ENCODE peak calls at places on chromosomes 5 and 9, in nine cellular contexts. One of them, this sample, is unnamed.

GRCh38 chr9:105021917-105022316 is 94.0 kb upstream of the ABCA1 start:
- DNase-seq in prostate gland: no peak
- DNase-seq in NB4: no peak
- DNase-seq in body of pancreas: no peak
- DNase-seq in nephron progenitor cell: no peak
- DNase-seq in HCT116: no peak
- DNase-seq in epithelial cell of esophagus: no peak
- DNase-seq in endothelial cell: no peak
- DNase-seq in A549: no peak
- DNase-seq in this sample: no peak

GRCh38 chr9:13181652-13182051 is 97.8 kb downstream of the MPDZ start:
- DNase-seq in prostate gland: no peak
- DNase-seq in NB4: no peak
- DNase-seq in body of pancreas: no peak
- DNase-seq in nephron progenitor cell: no peak
- DNase-seq in HCT116: no peak
- DNase-seq in epithelial cell of esophagus: peak
- DNase-seq in endothelial cell: no peak
- DNase-seq in A549: peak
- DNase-seq in this sample: no peak

GRCh38 chr5:134995850-134996402 is 28.2 kb downstream of the CATSPER3 start:
- DNase-seq in prostate gland: no peak
- DNase-seq in NB4: no peak
- DNase-seq in body of pancreas: no peak
- DNase-seq in nephron progenitor cell: no peak
- DNase-seq in HCT116: no peak
- DNase-seq in epithelial cell of esophagus: no peak
- DNase-seq in endothelial cell: no peak
- DNase-seq in A549: no peak
- DNase-seq in this sample: no peak

GRCh38 chr9:69946800-69947437 is 96.7 kb upstream of the MAMDC2 start:
- DNase-seq in prostate gland: no peak
- DNase-seq in NB4: peak
- DNase-seq in body of pancreas: no peak
- DNase-seq in nephron progenitor cell: no peak
- DNase-seq in HCT116: peak
- DNase-seq in epithelial cell of esophagus: peak
- DNase-seq in endothelial cell: no peak
- DNase-seq in A549: peak
- DNase-seq in this sample: no peak

GRCh38 chr9:81716409-81716808 is 27.1 kb upstream of the TLE1 start:
- DNase-seq in prostate gland: no peak
- DNase-seq in NB4: no peak
- DNase-seq in body of pancreas: no peak
- DNase-seq in nephron progenitor cell: no peak
- DNase-seq in HCT116: no peak
- DNase-seq in epithelial cell of esophagus: peak
- DNase-seq in endothelial cell: no peak
- DNase-seq in A549: no peak
- DNase-seq in this sample: no peak

GRCh38 chr9:124616961-124617360 is 109.8 kb upstream of the NR5A1 start:
- DNase-seq in prostate gland: no peak
- DNase-seq in NB4: no peak
- DNase-seq in body of pancreas: no peak
- DNase-seq in nephron progenitor cell: no peak
- DNase-seq in HCT116: no peak
- DNase-seq in epithelial cell of esophagus: no peak
- DNase-seq in endothelial cell: no peak
- DNase-seq in A549: no peak
- DNase-seq in this sample: no peak

GRCh38 chr9:33628865-33629410 is 104.9 kb downstream of the ANKRD18B start:
- DNase-seq in prostate gland: no peak
- DNase-seq in NB4: no peak
- DNase-seq in body of pancreas: no peak
- DNase-seq in nephron progenitor cell: no peak
- DNase-seq in HCT116: no peak
- DNase-seq in epithelial cell of esophagus: no peak
- DNase-seq in endothelial cell: no peak
- DNase-seq in A549: no peak
- DNase-seq in this sample: peak

GRCh38 chr9:12777149-12778010 is 2.6 kb downstream of the LURAP1L start:
- DNase-seq in prostate gland: no peak
- DNase-seq in NB4: no peak
- DNase-seq in body of pancreas: no peak
- DNase-seq in nephron progenitor cell: no peak
- DNase-seq in HCT116: no peak
- DNase-seq in epithelial cell of esophagus: no peak
- DNase-seq in endothelial cell: no peak
- DNase-seq in A549: no peak
- DNase-seq in this sample: no peak

GRCh38 chr9:131743501-131743900 is 3.6 kb upstream of the RAPGEF1 start:
- DNase-seq in prostate gland: no peak
- DNase-seq in NB4: no peak
- DNase-seq in body of pancreas: no peak
- DNase-seq in nephron progenitor cell: no peak
- DNase-seq in HCT116: no peak
- DNase-seq in epithelial cell of esophagus: peak
- DNase-seq in endothelial cell: no peak
- DNase-seq in A549: no peak
- DNase-seq in this sample: no peak

GRCh38 chr9:4937436-4937835 is 47.6 kb upstream of the JAK2 start:
- DNase-seq in prostate gland: no peak
- DNase-seq in NB4: peak
- DNase-seq in body of pancreas: no peak
- DNase-seq in nephron progenitor cell: no peak
- DNase-seq in HCT116: no peak
- DNase-seq in epithelial cell of esophagus: no peak
- DNase-seq in endothelial cell: no peak
- DNase-seq in A549: no peak
- DNase-seq in this sample: peak

GRCh38 chr9:16352791-16353401 is 517.6 kb downstream of the BNC2 start:
- DNase-seq in prostate gland: no peak
- DNase-seq in NB4: no peak
- DNase-seq in body of pancreas: no peak
- DNase-seq in nephron progenitor cell: no peak
- DNase-seq in HCT116: no peak
- DNase-seq in epithelial cell of esophagus: peak
- DNase-seq in endothelial cell: no peak
- DNase-seq in A549: no peak
- DNase-seq in this sample: no peak

GRCh38 chr9:13960011-13960765 is 353.8 kb downstream of the NFIB start:
- DNase-seq in prostate gland: no peak
- DNase-seq in NB4: no peak
- DNase-seq in body of pancreas: no peak
- DNase-seq in nephron progenitor cell: no peak
- DNase-seq in HCT116: no peak
- DNase-seq in epithelial cell of esophagus: no peak
- DNase-seq in endothelial cell: no peak
- DNase-seq in A549: no peak
- DNase-seq in this sample: no peak

GRCh38 chr5:92222449-92222848 is 839.3 kb upstream of the ARRDC3 start:
- DNase-seq in prostate gland: no peak
- DNase-seq in NB4: no peak
- DNase-seq in body of pancreas: no peak
- DNase-seq in nephron progenitor cell: no peak
- DNase-seq in HCT116: peak
- DNase-seq in epithelial cell of esophagus: no peak
- DNase-seq in endothelial cell: no peak
- DNase-seq in A549: peak
- DNase-seq in this sample: no peak

GRCh38 chr5:157670662-157671591 is at the start of gene C5orf52:
- DNase-seq in prostate gland: peak
- DNase-seq in NB4: peak
- DNase-seq in body of pancreas: peak
- DNase-seq in nephron progenitor cell: peak
- DNase-seq in HCT116: no peak
- DNase-seq in epithelial cell of esophagus: peak
- DNase-seq in endothelial cell: peak
- DNase-seq in A549: peak
- DNase-seq in this sample: peak

GRCh38 chr5:124337996-124338395 is 408.4 kb downstream of the ZNF608 start:
- DNase-seq in prostate gland: no peak
- DNase-seq in NB4: no peak
- DNase-seq in body of pancreas: no peak
- DNase-seq in nephron progenitor cell: no peak
- DNase-seq in HCT116: no peak
- DNase-seq in epithelial cell of esophagus: no peak
- DNase-seq in endothelial cell: no peak
- DNase-seq in A549: no peak
- DNase-seq in this sample: no peak

GRCh38 chr5:38478166-38478565 is 78.3 kb downstream of the LIFR start:
- DNase-seq in prostate gland: no peak
- DNase-seq in NB4: no peak
- DNase-seq in body of pancreas: no peak
- DNase-seq in nephron progenitor cell: no peak
- DNase-seq in HCT116: no peak
- DNase-seq in epithelial cell of esophagus: no peak
- DNase-seq in endothelial cell: no peak
- DNase-seq in A549: no peak
- DNase-seq in this sample: no peak

GRCh38 chr5:74684900-74685851 is at the start of gene HEXB:
- DNase-seq in prostate gland: peak
- DNase-seq in NB4: peak
- DNase-seq in body of pancreas: peak
- DNase-seq in nephron progenitor cell: peak
- DNase-seq in HCT116: peak
- DNase-seq in epithelial cell of esophagus: peak
- DNase-seq in endothelial cell: peak
- DNase-seq in A549: peak
- DNase-seq in this sample: peak
- TF ChIP-seq CTCF in prostate gland: no peak
- TF ChIP-seq CTCF in NB4: no peak
- TF ChIP-seq CTCF in body of pancreas: peak
- TF ChIP-seq CTCF in nephron progenitor cell: no peak
- TF ChIP-seq CTCF in HCT116: no peak
- TF ChIP-seq CTCF in epithelial cell of esophagus: no peak
- TF ChIP-seq CTCF in endothelial cell: no peak
- TF ChIP-seq CTCF in A549: no peak
- TF ChIP-seq CTCF in this sample: no peak

DNA sequence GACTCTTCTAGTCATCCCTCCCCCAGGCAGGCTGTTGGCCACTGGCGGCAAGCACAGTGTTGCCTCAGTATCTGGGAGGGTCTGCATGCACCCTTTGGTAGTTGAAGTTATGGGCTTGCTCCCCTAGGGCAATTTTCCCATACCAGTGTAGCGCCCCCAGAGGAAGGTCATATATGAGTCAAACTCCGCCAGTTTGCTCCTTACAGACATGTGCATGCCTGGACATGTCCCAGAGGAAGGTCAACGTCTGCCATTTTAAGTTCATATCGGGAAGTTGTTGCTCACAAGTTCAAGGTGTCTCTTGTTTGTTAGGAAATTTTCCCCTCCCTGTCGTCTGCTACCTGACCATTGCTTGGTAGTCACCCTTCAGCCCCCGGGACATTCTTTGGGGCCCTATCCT is 51.3 kb upstream of the MROH2B start:
- DNase-seq in prostate gland: no peak
- DNase-seq in NB4: peak
- DNase-seq in body of pancreas: no peak
- DNase-seq in nephron progenitor cell: no peak
- DNase-seq in HCT116: no peak
- DNase-seq in epithelial cell of esophagus: no peak
- DNase-seq in endothelial cell: no peak
- DNase-seq in A549: peak
- DNase-seq in this sample: no peak
- TF ChIP-seq CTCF in prostate gland: no peak
- TF ChIP-seq CTCF in NB4: no peak
- TF ChIP-seq CTCF in body of pancreas: no peak
- TF ChIP-seq CTCF in nephron progenitor cell: no peak
- TF ChIP-seq CTCF in HCT116: no peak
- TF ChIP-seq CTCF in epithelial cell of esophagus: no peak
- TF ChIP-seq CTCF in endothelial cell: no peak
- TF ChIP-seq CTCF in A549: no peak
- TF ChIP-seq CTCF in this sample: no peak

DNA sequence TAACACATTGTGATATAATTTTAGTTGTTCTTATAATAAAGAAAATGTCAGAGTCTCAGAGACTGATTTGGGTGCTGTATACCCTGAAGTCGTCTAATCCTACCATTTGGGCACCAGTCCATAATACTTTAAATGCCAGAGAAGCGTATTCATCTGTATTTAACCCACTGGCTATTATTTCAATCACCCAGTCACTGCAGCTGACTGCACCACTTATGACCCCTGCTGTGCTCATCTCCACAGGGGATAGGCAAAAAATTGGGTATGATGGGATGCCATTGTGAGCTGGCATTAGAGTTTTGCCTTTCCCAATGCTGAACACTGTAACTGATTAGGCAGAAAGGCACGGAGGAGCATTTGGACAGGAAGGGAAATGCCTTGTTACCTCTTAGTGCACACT is 599.7 kb downstream of the CAAP1 start:
- DNase-seq in prostate gland: no peak
- DNase-seq in NB4: no peak
- DNase-seq in body of pancreas: no peak
- DNase-seq in nephron progenitor cell: no peak
- DNase-seq in HCT116: no peak
- DNase-seq in epithelial cell of esophagus: no peak
- DNase-seq in endothelial cell: no peak
- DNase-seq in A549: peak
- DNase-seq in this sample: no peak
- TF ChIP-seq CTCF in prostate gland: no peak
- TF ChIP-seq CTCF in NB4: no peak
- TF ChIP-seq CTCF in body of pancreas: no peak
- TF ChIP-seq CTCF in nephron progenitor cell: no peak
- TF ChIP-seq CTCF in HCT116: no peak
- TF ChIP-seq CTCF in epithelial cell of esophagus: no peak
- TF ChIP-seq CTCF in endothelial cell: no peak
- TF ChIP-seq CTCF in A549: no peak
- TF ChIP-seq CTCF in this sample: no peak

GRCh38 chr5:60698316-60698715 is 1.6 kb downstream of the DEPDC1B start:
- DNase-seq in prostate gland: no peak
- DNase-seq in NB4: no peak
- DNase-seq in body of pancreas: no peak
- DNase-seq in nephron progenitor cell: no peak
- DNase-seq in HCT116: no peak
- DNase-seq in epithelial cell of esophagus: no peak
- DNase-seq in endothelial cell: no peak
- DNase-seq in A549: no peak
- DNase-seq in this sample: no peak

GRCh38 chr5:60700347-60700815 is 415 bp upstream of the DEPDC1B start:
- DNase-seq in prostate gland: peak
- DNase-seq in NB4: peak
- DNase-seq in body of pancreas: no peak
- DNase-seq in nephron progenitor cell: no peak
- DNase-seq in HCT116: no peak
- DNase-seq in epithelial cell of esophagus: peak
- DNase-seq in endothelial cell: no peak
- DNase-seq in A549: no peak
- DNase-seq in this sample: no peak

GRCh38 chr5:60703944-60704343 is 4.0 kb upstream of the DEPDC1B start:
- DNase-seq in prostate gland: no peak
- DNase-seq in NB4: no peak
- DNase-seq in body of pancreas: no peak
- DNase-seq in nephron progenitor cell: no peak
- DNase-seq in HCT116: no peak
- DNase-seq in epithelial cell of esophagus: peak
- DNase-seq in endothelial cell: no peak
- DNase-seq in A549: peak
- DNase-seq in this sample: no peak

GRCh38 chr5:60701317-60701988 is 1.5 kb upstream of the DEPDC1B start:
- DNase-seq in prostate gland: no peak
- DNase-seq in NB4: peak
- DNase-seq in body of pancreas: no peak
- DNase-seq in nephron progenitor cell: no peak
- DNase-seq in HCT116: no peak
- DNase-seq in epithelial cell of esophagus: peak
- DNase-seq in endothelial cell: no peak
- DNase-seq in A549: no peak
- DNase-seq in this sample: no peak

GRCh38 chr5:60699549-60700346 is at the start of gene DEPDC1B:
- DNase-seq in prostate gland: peak
- DNase-seq in NB4: peak
- DNase-seq in body of pancreas: peak
- DNase-seq in nephron progenitor cell: peak
- DNase-seq in HCT116: peak
- DNase-seq in epithelial cell of esophagus: peak
- DNase-seq in endothelial cell: peak
- DNase-seq in A549: peak
- DNase-seq in this sample: peak
- TF ChIP-seq CTCF in prostate gland: no peak
- TF ChIP-seq CTCF in NB4: peak
- TF ChIP-seq CTCF in body of pancreas: no peak
- TF ChIP-seq CTCF in nephron progenitor cell: no peak
- TF ChIP-seq CTCF in HCT116: peak
- TF ChIP-seq CTCF in epithelial cell of esophagus: peak
- TF ChIP-seq CTCF in endothelial cell: no peak
- TF ChIP-seq CTCF in A549: peak
- TF ChIP-seq CTCF in this sample: no peak